ENCODE peak calls at places on chromosome X, in ten cellular contexts. T, B, F, E, H, N, Q, R, U and O are unnamed samples. For H3K4me1, the result is how much of the 10 kb centered on the place peaks cover.

GRCh38 chrX:118420462-118420861 is 74.6 kb downstream of the WDR44 start:
- DNase-seq in T (no peak), N (no peak), B (no peak), F (peak), R (no peak), U (no peak), E (no peak), Q (no peak), H (no peak), O (no peak)

GRCh38 chrX:8726031-8726652 is 5.8 kb downstream of the ANOS1 start:
- DNase-seq in E (no peak), N (no peak), T (no peak), F (peak), Q (no peak), U (no peak), H (no peak), B (no peak), R (no peak), O (no peak)

GRCh38 chrX:118553042-118553714 is 57.6 kb downstream of the DOCK11 start:
- DNase-seq in U (no peak), R (no peak), N (no peak), H (no peak), F (no peak), B (no peak), T (no peak), Q (no peak), E (no peak), O (no peak)

GRCh38 chrX:115531818-115532403 is 29.1 kb upstream of the PLS3 start:
- DNase-seq in R (no peak), H (no peak), Q (no peak), E (no peak), F (peak), T (no peak), U (no peak), B (no peak), N (no peak), O (no peak)

GRCh38 chrX:46961574-46962279 is 49.5 kb downstream of the JADE3 start:
- DNase-seq in T (no peak), B (no peak), R (no peak), Q (no peak), N (no peak), H (no peak), F (no peak), U (no peak), E (no peak), O (no peak)

GRCh38 chrX:63282828-63283227 is 68.3 kb downstream of the SPIN4 start:
- DNase-seq in H (no peak), U (no peak), N (no peak), Q (no peak), R (no peak), F (no peak), T (no peak), E (no peak), B (no peak), O (no peak)

GRCh38 chrX:119292445-119292844 is 56.4 kb downstream of the PGRMC1 start:
- DNase-seq in B (no peak), N (no peak), T (no peak), Q (no peak), H (no peak), R (no peak), U (no peak), F (no peak), E (no peak), O (no peak)

GRCh38 chrX:150238656-150239382 is 124.3 kb upstream of the MAMLD1 start:
- DNase-seq in T (no peak), R (no peak), B (no peak), U (no peak), Q (no peak), H (peak), F (no peak), E (no peak), N (no peak), O (no peak)

GRCh38 chrX:28880136-28880535 is 292.9 kb downstream of the IL1RAPL1 start:
- DNase-seq in F (no peak), R (no peak), B (no peak), Q (no peak), E (no peak), T (no peak), U (no peak), N (no peak), H (no peak), O (no peak)

GRCh38 chrX:13307041-13307440 is 12.8 kb downstream of the ATXN3L start:
- DNase-seq in F (no peak), U (no peak), R (no peak), N (no peak), Q (no peak), T (no peak), B (no peak), H (no peak), E (no peak), O (no peak)

GRCh38 chrX:43349363-43349762 is 306.7 kb upstream of the MAOA start:
- DNase-seq in N (peak), U (no peak), H (no peak), E (peak), Q (peak), F (peak), R (no peak), T (peak), B (peak), O (peak)

GRCh38 chrX:47241201-47242011 is 8.6 kb downstream of the USP11 start:
- DNase-seq in E (no peak), N (no peak), B (no peak), F (no peak), T (no peak), R (peak), H (no peak), Q (no peak), U (peak), O (no peak)

GRCh38 chrX:148672526-148672925 is 172.1 kb downstream of the AFF2 start:
- DNase-seq in F (no peak), H (no peak), B (no peak), U (no peak), T (no peak), Q (no peak), E (no peak), R (no peak), N (no peak), O (no peak)

GRCh38 chrX:17706676-17707075 is 30.6 kb upstream of the SCML1 start:
- DNase-seq in B (no peak), T (no peak), F (no peak), R (no peak), N (no peak), E (no peak), Q (no peak), U (no peak), H (no peak), O (no peak)

GRCh38 chrX:45385767-45386166 is 185.1 kb upstream of the DIPK2B start:
- DNase-seq in T (no peak), Q (no peak), F (no peak), B (no peak), R (no peak), U (no peak), H (no peak), E (no peak), N (no peak), O (no peak)

GRCh38 chrX:15384304-15384703 is at the start of gene VEGFD:
- DNase-seq in T (no peak), Q (no peak), B (no peak), N (no peak), F (no peak), U (no peak), H (no peak), E (no peak), R (no peak), O (no peak)

DNA sequence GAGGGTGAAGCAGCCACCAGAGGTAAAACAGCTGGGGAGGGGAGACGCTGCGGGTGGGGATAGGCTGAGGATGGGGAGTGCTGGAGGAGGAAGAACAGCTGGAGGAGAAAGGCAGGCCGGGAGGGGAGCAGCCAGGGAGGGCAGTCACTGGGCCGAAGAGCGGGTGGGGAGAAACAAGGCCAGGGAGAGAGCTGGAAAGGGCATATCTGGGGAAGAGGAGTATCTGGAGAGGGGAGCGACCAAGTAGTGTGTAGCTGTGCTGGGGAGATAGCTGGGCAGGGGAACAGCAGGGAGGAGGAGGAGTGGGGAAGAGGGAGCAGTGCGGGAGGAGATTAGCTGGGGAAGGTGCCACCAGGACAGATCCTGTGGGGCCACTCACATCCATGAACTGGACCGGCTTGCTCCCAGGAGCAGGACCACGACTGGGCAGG is 2.7 kb downstream of the SLC38A5 start:
- DNase-seq in F (no peak), U (no peak), Q (no peak), B (no peak), H (no peak), T (no peak), E (peak), R (no peak), N (no peak), O (peak)
- TF ChIP-seq POLR2A in F (no peak), U (no peak), Q (no peak), B (no peak), H (no peak), T (no peak), E (peak), R (no peak), N (no peak), O (no peak)

GRCh38 chrX:56728321-56728720 is 722 bp upstream of the NBDY start:
- DNase-seq in Q (no peak), R (no peak), F (no peak), H (no peak), U (no peak), N (no peak), T (no peak), B (no peak), E (no peak), O (no peak)

GRCh38 chrX:56728752-56729151 is 291 bp upstream of the NBDY start:
- DNase-seq in B (peak), R (no peak), H (no peak), U (no peak), N (no peak), E (no peak), Q (no peak), T (no peak), F (peak), O (no peak)

GRCh38 chrX:56727531-56727930 is 1.5 kb upstream of the NBDY start:
- DNase-seq in T (no peak), H (no peak), U (no peak), R (no peak), E (no peak), B (no peak), N (no peak), F (no peak), Q (no peak), O (no peak)

GRCh38 chrX:56726609-56727008 is 2.4 kb upstream of the NBDY start:
- DNase-seq in F (peak), R (no peak), Q (no peak), T (no peak), H (no peak), B (no peak), E (peak), N (no peak), U (no peak), O (no peak)

GRCh38 chrX:56729152-56729557 is at the start of gene NBDY:
- DNase-seq in B (peak), Q (no peak), H (no peak), N (no peak), R (no peak), T (peak), E (peak), U (no peak), F (peak), O (no peak)
- TF ChIP-seq POLR2AphosphoS5 in B (no peak), Q (peak), H (peak), N (peak), R (peak), T (no peak), E (no peak), U (no peak), F (no peak), O (peak)

GRCh38 chrX:107742754-107743191 is 32.8 kb downstream of the TSC22D3 start:
- DNase-seq in B (peak), T (peak), F (no peak), N (no peak), R (no peak), Q (no peak), H (no peak), U (no peak), E (peak), O (peak)
- H3K4me1 ChIP-seq in B (under half), T (half or more), F (under half), N (under half), R (half or more), Q (under half), H (half or more), U (half or more), E (under half), O (under half)

GRCh38 chrX:151538190-151539122 is 25.0 kb upstream of the PASD1 start:
- DNase-seq in E (no peak), T (no peak), Q (no peak), U (no peak), B (no peak), F (no peak), H (no peak), R (no peak), N (no peak), O (no peak)
- TF ChIP-seq POLR2A in E (no peak), T (no peak), Q (no peak), U (no peak), B (no peak), F (no peak), H (no peak), R (no peak), N (no peak), O (no peak)